ENCODE peak calls at places on chromosome 10, in seven cellular contexts. Z is frontal cortex; B is NCI-H69; L is Daoy; S is HCEC 1CT; O is MV-4-11; D is activated CD4-positive, alpha-beta T cell treated with anti-CD3 and anti-CD28 coated beads, Interleukin-2, amount 50 U/mL, for 4 hours. Y is an unnamed sample.

GRCh38 chr10:81534991-81535390 is 340.0 kb upstream of the NRG3 start:
- DNase-seq in Z (no peak), B (no peak), L (no peak), S (no peak), O (no peak), D (no peak), Y (no peak)

GRCh38 chr10:6878067-6878412 is 298.0 kb upstream of the PRKCQ start:
- DNase-seq in Z (peak), B (no peak), L (no peak), S (no peak), O (no peak), D (no peak), Y (peak)

GRCh38 chr10:33365871-33366411 is 31.5 kb upstream of the NRP1 start:
- DNase-seq in Z (no peak), B (no peak), L (peak), S (peak), O (peak), D (no peak), Y (peak)

GRCh38 chr10:69316313-69317059 is 38.2 kb downstream of the HK1 start:
- DNase-seq in Z (no peak), B (no peak), L (peak), S (peak), O (no peak), D (no peak), Y (no peak)

GRCh38 chr10:78134919-78135318 is 101.3 kb downstream of the RPS24 start:
- DNase-seq in Z (no peak), B (no peak), L (peak), S (no peak), O (no peak), D (no peak), Y (no peak)

GRCh38 chr10:129770286-129770685 is 193.8 kb downstream of the EBF3 start:
- DNase-seq in Z (no peak), B (no peak), L (no peak), S (no peak), O (no peak), D (no peak), Y (no peak)

GRCh38 chr10:27285093-27285492 is 44.5 kb upstream of the ACBD5 start:
- DNase-seq in Z (no peak), B (peak), L (no peak), S (no peak), O (peak), D (peak), Y (peak)

GRCh38 chr10:124259139-124259825 is 159.4 kb downstream of the OAT start:
- DNase-seq in Z (no peak), B (no peak), L (no peak), S (no peak), O (peak), D (no peak), Y (peak)